ENCODE peak calls at places on chromosomes 1 and 21, in ten cellular contexts. R is HCT116, J is uterus, H is body of pancreas, K is IMR-90, Y is breast epithelium, Q is adrenal gland, M is lower leg skin, T is HepG2, E is tibial nerve. F is an unnamed sample.

GRCh38 chr1:234891427-234891826 is 237.2 kb downstream of the TOMM20 start:
- DNase-seq in R (no peak), J (no peak), H (no peak), K (no peak), Y (no peak), Q (no peak), M (no peak), T (peak), E (no peak), F (no peak)

GRCh38 chr1:171794085-171794484 is 12.6 kb downstream of the METTL13 start:
- DNase-seq in R (no peak), J (no peak), H (no peak), K (peak), Y (no peak), Q (no peak), M (no peak), T (peak), E (no peak), F (no peak)

GRCh38 chr21:29403922-29404538 is 105.3 kb downstream of the BACH1 start:
- DNase-seq in R (no peak), J (no peak), H (no peak), K (no peak), Y (no peak), Q (peak), M (no peak), T (no peak), E (peak), F (no peak)

GRCh38 chr21:44428281-44428942 is 26.9 kb upstream of the LRRC3 start:
- DNase-seq in R (peak), J (no peak), H (peak), K (no peak), Y (peak), Q (peak), M (no peak), T (peak), E (no peak), F (no peak)

GRCh38 chr1:77631751-77632150 is 50.7 kb downstream of the ZZZ3 start:
- DNase-seq in R (no peak), J (no peak), H (no peak), K (no peak), Y (no peak), Q (no peak), M (no peak), T (no peak), E (no peak), F (no peak)

GRCh38 chr1:197444754-197445153 is 176.7 kb downstream of the CRB1 start:
- DNase-seq in R (no peak), J (no peak), H (no peak), K (peak), Y (no peak), Q (no peak), M (no peak), T (no peak), E (no peak), F (no peak)

GRCh38 chr1:10228528-10228927 is 18.2 kb downstream of the KIF1B start:
- DNase-seq in R (no peak), J (no peak), H (no peak), K (no peak), Y (no peak), Q (no peak), M (no peak), T (peak), E (no peak), F (no peak)

GRCh38 chr1:110061341-110061740 is 9.1 kb downstream of the ALX3 start:
- DNase-seq in R (no peak), J (no peak), H (no peak), K (no peak), Y (no peak), Q (no peak), M (no peak), T (no peak), E (no peak), F (no peak)

GRCh38 chr1:211638723-211639122 is 36.7 kb downstream of the NEK2 start:
- DNase-seq in R (no peak), J (no peak), H (no peak), K (no peak), Y (no peak), Q (no peak), M (no peak), T (no peak), E (no peak), F (no peak)

GRCh38 chr1:46673749-46674182 is 2.1 kb downstream of the TEX38 start:
- DNase-seq in R (no peak), J (no peak), H (no peak), K (peak), Y (no peak), Q (peak), M (no peak), T (no peak), E (no peak), F (no peak)

GRCh38 chr1:67062412-67062811 is 8.5 kb upstream of the SLC35D1 start:
- DNase-seq in R (no peak), J (no peak), H (no peak), K (no peak), Y (no peak), Q (no peak), M (no peak), T (no peak), E (no peak), F (no peak)

GRCh38 chr1:48114596-48115384 is 107.7 kb upstream of the SLC5A9 start:
- DNase-seq in R (no peak), J (no peak), H (no peak), K (no peak), Y (no peak), Q (no peak), M (no peak), T (peak), E (no peak), F (no peak)

GRCh38 chr1:7301346-7301993 is 469.6 kb upstream of the VAMP3 start:
- DNase-seq in R (no peak), J (no peak), H (no peak), K (peak), Y (no peak), Q (no peak), M (no peak), T (no peak), E (no peak), F (no peak)

GRCh38 chr1:20150969-20151368 is 11.8 kb downstream of the PLA2G2F start:
- DNase-seq in R (no peak), J (no peak), H (no peak), K (no peak), Y (no peak), Q (no peak), M (no peak), T (no peak), E (no peak), F (no peak)

GRCh38 chr1:8565802-8566201 is 247.9 kb downstream of the SLC45A1 start:
- DNase-seq in R (no peak), J (no peak), H (no peak), K (no peak), Y (no peak), Q (no peak), M (no peak), T (no peak), E (no peak), F (no peak)

GRCh38 chr1:54570161-54570560 is 22.1 kb downstream of the ACOT11 start:
- DNase-seq in R (no peak), J (no peak), H (no peak), K (no peak), Y (no peak), Q (no peak), M (no peak), T (no peak), E (no peak), F (no peak)

GRCh38 chr1:166888710-166889109 is 12.6 kb upstream of the TADA1 start:
- DNase-seq in R (no peak), J (no peak), H (no peak), K (no peak), Y (no peak), Q (no peak), M (no peak), T (no peak), E (no peak), F (no peak)

GRCh38 chr1:57093122-57093521 is 127.3 kb upstream of the C8B start:
- DNase-seq in R (no peak), J (no peak), H (no peak), K (no peak), Y (no peak), Q (no peak), M (no peak), T (no peak), E (no peak), F (no peak)

GRCh38 chr1:228721407-228721806 is 13.9 kb upstream of the RHOU start:
- DNase-seq in R (no peak), J (no peak), H (peak), K (no peak), Y (peak), Q (no peak), M (no peak), T (no peak), E (no peak), F (no peak)

GRCh38 chr1:66617362-66617761 is 83.4 kb downstream of the SGIP1 start:
- DNase-seq in R (no peak), J (no peak), H (no peak), K (no peak), Y (no peak), Q (no peak), M (no peak), T (no peak), E (no peak), F (no peak)

GRCh38 chr1:91730781-91731732 is 154.9 kb downstream of the TGFBR3 start:
- DNase-seq in R (no peak), J (peak), H (peak), K (peak), Y (peak), Q (peak), M (peak), T (no peak), E (peak), F (no peak)

GRCh38 chr1:216314369-216315095 is 108.7 kb downstream of the USH2A start:
- DNase-seq in R (no peak), J (no peak), H (no peak), K (peak), Y (no peak), Q (peak), M (no peak), T (no peak), E (no peak), F (no peak)

GRCh38 chr1:214280386-214281029 is 451 bp upstream of the SMYD2 start:
- DNase-seq in R (no peak), J (peak), H (peak), K (peak), Y (no peak), Q (peak), M (peak), T (peak), E (peak), F (peak)

GRCh38 chr1:172359531-172359991 is 60.9 kb upstream of the C1orf105 start:
- DNase-seq in R (no peak), J (no peak), H (no peak), K (peak), Y (no peak), Q (no peak), M (no peak), T (peak), E (no peak), F (no peak)

GRCh38 chr1:112673589-112674439 is 645 bp upstream of the MOV10 start:
- DNase-seq in R (peak), J (no peak), H (peak), K (peak), Y (no peak), Q (peak), M (no peak), T (peak), E (peak), F (peak)

GRCh38 chr1:92572520-92572919 is 85.8 kb upstream of the GFI1 start:
- DNase-seq in R (no peak), J (no peak), H (no peak), K (no peak), Y (no peak), Q (no peak), M (no peak), T (no peak), E (no peak), F (no peak)

GRCh38 chr1:43452789-43453441 is 816 bp downstream of the HYI start:
- DNase-seq in R (no peak), J (peak), H (peak), K (peak), Y (no peak), Q (peak), M (no peak), T (no peak), E (peak), F (no peak)

GRCh38 chr1:9422921-9423505 is 116.3 kb upstream of the SLC25A33 start:
- DNase-seq in R (no peak), J (no peak), H (no peak), K (no peak), Y (no peak), Q (no peak), M (no peak), T (no peak), E (no peak), F (no peak)

DNA sequence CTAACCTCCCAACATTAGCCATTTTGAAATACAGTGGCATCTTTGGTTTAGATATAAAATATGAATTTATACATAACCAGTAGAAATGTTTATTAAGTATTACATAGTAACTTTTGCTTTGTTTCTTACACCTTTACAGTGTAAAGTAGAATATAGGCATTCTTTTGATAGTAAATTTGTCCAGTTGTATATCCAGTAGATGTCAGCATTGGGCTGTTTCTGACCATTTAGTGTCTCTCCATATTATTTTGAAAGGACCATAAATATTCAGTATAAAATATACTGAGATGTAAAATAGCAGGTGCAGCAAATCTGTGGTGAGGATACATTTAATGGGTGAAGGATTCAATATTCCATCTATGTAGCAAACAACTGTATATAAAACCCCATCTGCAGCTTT is 115.8 kb upstream of the ZRANB2 start:
- DNase-seq in R (no peak), J (no peak), H (no peak), K (peak), Y (no peak), Q (no peak), M (no peak), T (no peak), E (no peak), F (no peak)
- TF ChIP-seq CTCF in R (no peak), J (no peak), H (peak), K (peak), Y (peak), Q (peak), M (no peak), T (no peak), E (peak), F (peak)

GRCh38 chr1:37477946-37478345 is 3.6 kb downstream of the ZC3H12A start:
- DNase-seq in R (no peak), J (no peak), H (no peak), K (no peak), Y (no peak), Q (no peak), M (no peak), T (no peak), E (no peak), F (no peak)
- TF ChIP-seq POLR2A in R (no peak), J (no peak), H (no peak), K (no peak), Y (no peak), Q (no peak), M (no peak), T (no peak), E (no peak), F (no peak)

DNA sequence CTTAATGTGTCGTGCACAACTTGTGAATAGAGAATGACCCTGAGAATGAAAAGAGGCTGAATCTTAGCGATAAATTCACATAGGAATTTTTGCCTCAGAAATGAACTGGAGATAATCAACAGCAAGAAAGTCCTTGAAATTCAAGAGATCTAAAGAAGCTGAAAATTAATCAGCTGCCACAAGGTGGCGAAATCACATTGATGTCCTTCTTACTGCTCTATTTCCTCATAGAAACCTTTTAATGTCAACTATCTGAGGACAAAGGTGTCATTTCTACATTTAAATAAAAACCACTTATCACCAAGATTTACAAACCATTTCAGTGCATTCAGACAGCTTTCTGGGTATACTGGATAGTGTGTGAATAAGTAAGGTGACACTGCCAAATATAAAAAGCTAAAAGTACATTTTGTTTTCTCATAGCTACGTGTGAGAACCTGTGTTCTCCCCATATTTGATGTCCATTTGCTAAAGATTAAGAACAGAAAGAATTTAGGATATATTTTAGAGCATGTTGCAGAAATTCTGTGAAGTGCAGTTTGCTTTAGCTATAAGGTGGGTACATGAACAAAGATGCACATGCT is 485.3 kb upstream of the PTBP2 start:
- DNase-seq in R (peak), J (peak), H (peak), K (peak), Y (no peak), Q (peak), M (peak), T (peak), E (peak), F (no peak)
- TF ChIP-seq CTCF in R (peak), J (peak), H (peak), K (peak), Y (peak), Q (peak), M (no peak), T (peak), E (peak), F (no peak)

DNA sequence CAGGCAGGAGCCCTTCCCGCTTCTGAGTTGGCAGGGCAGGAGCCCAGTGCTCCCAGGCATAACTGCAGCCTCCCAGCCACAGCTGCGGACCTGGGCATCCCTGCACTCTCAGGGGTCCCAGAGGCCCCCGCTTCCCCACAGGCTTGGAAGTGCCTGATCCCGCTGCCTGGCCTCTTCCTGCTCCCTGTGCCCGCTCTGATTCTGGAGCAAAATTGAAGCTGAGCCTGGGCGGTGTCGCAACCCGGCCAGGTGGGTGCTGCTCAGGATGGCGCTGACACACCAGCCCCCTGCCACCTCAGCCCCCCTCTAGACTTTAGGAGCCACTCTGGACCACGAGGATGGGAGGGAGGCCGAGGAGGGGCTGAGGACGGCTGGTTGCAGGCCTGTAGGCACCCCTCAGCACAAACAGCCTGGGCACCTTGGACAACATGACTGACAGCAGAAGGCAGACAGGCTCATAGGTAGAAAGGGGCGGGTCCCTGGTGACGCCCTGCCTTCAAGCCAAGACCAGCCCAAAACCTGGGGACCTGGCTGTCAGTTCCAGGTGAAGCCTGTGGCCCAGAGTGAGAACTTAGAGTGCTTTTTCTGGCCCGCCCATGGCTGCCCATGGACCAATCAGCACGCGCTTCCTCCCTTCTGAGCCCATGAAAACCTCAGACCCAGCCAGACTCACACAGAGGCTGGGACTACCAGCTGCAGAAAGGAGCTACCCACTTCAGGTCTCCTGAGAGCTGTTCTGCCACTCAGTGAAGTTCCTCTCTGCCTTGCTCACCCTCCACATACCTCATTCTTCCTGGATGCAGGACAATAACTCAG is 7.2 kb downstream of the HLCS start:
- DNase-seq in R (no peak), J (no peak), H (no peak), K (no peak), Y (no peak), Q (no peak), M (no peak), T (no peak), E (no peak), F (no peak)
- TF ChIP-seq POLR2A in R (no peak), J (no peak), H (no peak), K (no peak), Y (no peak), Q (no peak), M (no peak), T (no peak), E (no peak), F (no peak)

GRCh38 chr1:233523047-233523446 is 90.9 kb upstream of the KCNK1 start:
- DNase-seq in R (no peak), J (no peak), H (no peak), K (no peak), Y (no peak), Q (no peak), M (no peak), T (no peak), E (no peak), F (no peak)

GRCh38 chr1:233516732-233517131 is 97.2 kb upstream of the KCNK1 start:
- DNase-seq in R (no peak), J (no peak), H (no peak), K (no peak), Y (no peak), Q (no peak), M (no peak), T (no peak), E (no peak), F (no peak)

GRCh38 chr1:233514946-233515391 is 98.9 kb upstream of the KCNK1 start:
- DNase-seq in R (no peak), J (no peak), H (no peak), K (no peak), Y (no peak), Q (no peak), M (no peak), T (no peak), E (no peak), F (no peak)

GRCh38 chr1:233520510-233521191 is 93.3 kb upstream of the KCNK1 start:
- DNase-seq in R (peak), J (no peak), H (no peak), K (no peak), Y (no peak), Q (no peak), M (no peak), T (no peak), E (no peak), F (no peak)

DNA sequence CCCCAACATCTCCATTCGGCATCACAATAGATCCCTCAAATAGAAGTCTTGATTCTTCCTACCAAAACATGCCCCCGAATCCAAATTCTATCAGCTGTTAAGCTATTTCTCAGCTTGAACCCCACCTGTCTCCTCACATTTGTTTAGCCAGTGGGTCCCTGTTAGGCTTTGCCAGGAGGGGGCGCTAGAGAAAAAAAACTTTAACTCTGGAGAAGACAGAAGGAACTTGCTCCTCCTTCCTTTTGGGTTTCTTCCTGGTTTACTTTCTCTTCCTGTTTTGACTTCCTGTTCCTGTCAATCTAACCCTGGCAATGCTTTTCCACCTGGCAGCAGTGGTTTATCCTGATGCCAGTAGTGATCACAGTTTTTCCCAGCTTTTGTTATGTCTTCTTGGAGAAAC is 95.6 kb upstream of the KCNK1 start:
- DNase-seq in R (peak), J (no peak), H (peak), K (no peak), Y (no peak), Q (peak), M (no peak), T (no peak), E (no peak), F (no peak)
- TF ChIP-seq CTCF in R (peak), J (no peak), H (peak), K (no peak), Y (no peak), Q (peak), M (no peak), T (peak), E (no peak), F (no peak)

F was measured in ovary.